ENCODE peak calls at places on chromosomes 12 and 14, in six cellular contexts. Q is K562, O is HepG2, I is HCT116, P is SK-N-SH, E is H1. N is an unnamed sample.

GRCh38 chr12:114015851-114016250 is 49.7 kb upstream of the RBM19 start:
- DNase-seq in Q (no peak), O (no peak), I (no peak), P (no peak), E (no peak), N (no peak)

GRCh38 chr12:106170285-106170684 is 31.5 kb upstream of the NUAK1 start:
- DNase-seq in Q (no peak), O (no peak), I (no peak), P (no peak), E (no peak), N (no peak)

GRCh38 chr12:49959570-49960473 is 1.9 kb upstream of the AQP5 start:
- DNase-seq in Q (no peak), O (no peak), I (peak), P (no peak), E (peak), N (no peak)

GRCh38 chr12:59149995-59150642 is 229.8 kb upstream of the LRIG3 start:
- DNase-seq in Q (peak), O (peak), I (peak), P (peak), E (no peak), N (peak)

GRCh38 chr12:70543444-70543843 is 93.8 kb downstream of the PTPRB start:
- DNase-seq in Q (no peak), O (peak), I (peak), P (no peak), E (no peak), N (no peak)

GRCh38 chr12:22658214-22658613 is 33.2 kb downstream of the ETNK1 start:
- DNase-seq in Q (no peak), O (no peak), I (no peak), P (no peak), E (no peak), N (no peak)

GRCh38 chr12:109309441-109310246 is 560 bp upstream of the FOXN4 start:
- DNase-seq in Q (peak), O (no peak), I (no peak), P (peak), E (no peak), N (no peak)

GRCh38 chr14:61537567-61538463 is 157.5 kb upstream of the HIF1A start:
- DNase-seq in Q (peak), O (peak), I (peak), P (no peak), E (peak), N (no peak)

GRCh38 chr14:59425322-59425945 is 39.7 kb downstream of the GPR135 start:
- DNase-seq in Q (no peak), O (no peak), I (no peak), P (no peak), E (no peak), N (no peak)

GRCh38 chr12:57315681-57316080 is 64.7 kb upstream of the STAC3 start:
- DNase-seq in Q (no peak), O (no peak), I (no peak), P (no peak), E (no peak), N (no peak)

GRCh38 chr12:124848621-124849380 is 14.9 kb downstream of the SCARB1 start:
- DNase-seq in Q (no peak), O (no peak), I (no peak), P (no peak), E (no peak), N (no peak)

GRCh38 chr12:31715283-31715825 is 13.5 kb downstream of the AMN1 start:
- DNase-seq in Q (peak), O (peak), I (no peak), P (no peak), E (no peak), N (peak)

GRCh38 chr14:76201162-76201561 is 49.4 kb downstream of the GPATCH2L start:
- DNase-seq in Q (no peak), O (no peak), I (no peak), P (no peak), E (no peak), N (no peak)

GRCh38 chr12:38384816-38385491 is 68.4 kb downstream of the ALG10B start:
- DNase-seq in Q (no peak), O (peak), I (no peak), P (peak), E (peak), N (no peak)

GRCh38 chr12:123912415-123913385 is 59.9 kb downstream of the CCDC92 start:
- DNase-seq in Q (no peak), O (peak), I (no peak), P (peak), E (no peak), N (no peak)

GRCh38 chr12:124520258-124520657 is 47.2 kb downstream of the NCOR2 start:
- DNase-seq in Q (no peak), O (peak), I (no peak), P (no peak), E (no peak), N (no peak)

GRCh38 chr12:25694072-25694471 is 141.0 kb upstream of the LMNTD1 start:
- DNase-seq in Q (no peak), O (peak), I (no peak), P (peak), E (no peak), N (no peak)

GRCh38 chr14:66405158-66405557 is 81.0 kb upstream of the CCDC196 start:
- DNase-seq in Q (no peak), O (no peak), I (no peak), P (no peak), E (no peak), N (no peak)

GRCh38 chr12:76866146-76866545 is 12.7 kb downstream of the CSRP2 start:
- DNase-seq in Q (no peak), O (no peak), I (no peak), P (no peak), E (no peak), N (no peak)

GRCh38 chr12:76144253-76144564 is 59.7 kb upstream of the NAP1L1 start:
- DNase-seq in Q (no peak), O (no peak), I (no peak), P (peak), E (no peak), N (no peak)

GRCh38 chr12:70885952-70886351 is 34.6 kb downstream of the PTPRR start:
- DNase-seq in Q (no peak), O (no peak), I (no peak), P (no peak), E (no peak), N (no peak)

GRCh38 chr12:89247541-89247942 is 104.8 kb downstream of the DUSP6 start:
- DNase-seq in Q (no peak), O (peak), I (peak), P (peak), E (no peak), N (no peak)

GRCh38 chr14:61183486-61183885 is 97.7 kb downstream of the TMEM30B start:
- DNase-seq in Q (no peak), O (no peak), I (no peak), P (no peak), E (no peak), N (no peak)

GRCh38 chr12:91846466-91847055 is 299.1 kb downstream of the BTG1 start:
- DNase-seq in Q (no peak), O (no peak), I (no peak), P (no peak), E (no peak), N (no peak)

GRCh38 chr12:84508943-84509342 is 403.7 kb downstream of the SLC6A15 start:
- DNase-seq in Q (no peak), O (no peak), I (no peak), P (no peak), E (no peak), N (no peak)

GRCh38 chr12:105076098-105076497 is 8.2 kb downstream of the ALDH1L2 start:
- DNase-seq in Q (no peak), O (no peak), I (no peak), P (no peak), E (no peak), N (no peak)

GRCh38 chr12:102740157-102741032 is 176.6 kb downstream of the PAH start:
- DNase-seq in Q (no peak), O (peak), I (peak), P (no peak), E (no peak), N (no peak)

GRCh38 chr12:91142184-91142583 is 30.9 kb upstream of the LUM start:
- DNase-seq in Q (no peak), O (no peak), I (no peak), P (no peak), E (no peak), N (no peak)

GRCh38 chr14:105075364-105076295 is 10.4 kb upstream of the GPR132 start:
- DNase-seq in Q (peak), O (no peak), I (no peak), P (peak), E (no peak), N (no peak)
- TF ChIP-seq YY1 in Q (peak), O (no peak), I (no peak), P (no peak), E (no peak), N (no peak)

GRCh38 chr12:121138284-121138683 is 5.6 kb downstream of the P2RX7 start:
- DNase-seq in Q (peak), O (no peak), I (no peak), P (no peak), E (no peak), N (no peak)
- TF ChIP-seq JUND in Q (no peak), O (no peak), I (no peak), P (no peak), E (no peak), N (no peak)

GRCh38 chr12:64656429-64656828 is 46.1 kb downstream of the RASSF3 start:
- DNase-seq in Q (no peak), O (peak), I (no peak), P (no peak), E (no peak), N (no peak)

GRCh38 chr12:64652346-64652745 is 42.1 kb downstream of the RASSF3 start:
- DNase-seq in Q (no peak), O (no peak), I (no peak), P (peak), E (no peak), N (no peak)

GRCh38 chr12:64653123-64653522 is 42.8 kb downstream of the RASSF3 start:
- DNase-seq in Q (no peak), O (no peak), I (no peak), P (no peak), E (no peak), N (no peak)

GRCh38 chr12:64655141-64655540 is 44.8 kb downstream of the RASSF3 start:
- DNase-seq in Q (no peak), O (peak), I (no peak), P (no peak), E (no peak), N (no peak)

GRCh38 chr12:64650762-64651161 is 40.5 kb downstream of the RASSF3 start:
- DNase-seq in Q (no peak), O (no peak), I (no peak), P (no peak), E (no peak), N (no peak)
- TF ChIP-seq YY1 in Q (no peak), O (no peak), I (no peak), P (no peak), E (no peak), N (no peak)

GRCh38 chr12:95730457-95730856 is 60.1 kb downstream of the NTN4 start:
- DNase-seq in Q (no peak), O (no peak), I (no peak), P (no peak), E (no peak), N (no peak)

GRCh38 chr12:95731519-95731958 is 59.0 kb downstream of the NTN4 start:
- DNase-seq in Q (no peak), O (no peak), I (no peak), P (no peak), E (no peak), N (peak)

GRCh38 chr12:95736631-95737030 is 53.9 kb downstream of the NTN4 start:
- DNase-seq in Q (no peak), O (no peak), I (no peak), P (no peak), E (no peak), N (no peak)

GRCh38 chr12:95738024-95738611 is 52.4 kb downstream of the NTN4 start:
- DNase-seq in Q (no peak), O (peak), I (no peak), P (no peak), E (no peak), N (no peak)

DNA sequence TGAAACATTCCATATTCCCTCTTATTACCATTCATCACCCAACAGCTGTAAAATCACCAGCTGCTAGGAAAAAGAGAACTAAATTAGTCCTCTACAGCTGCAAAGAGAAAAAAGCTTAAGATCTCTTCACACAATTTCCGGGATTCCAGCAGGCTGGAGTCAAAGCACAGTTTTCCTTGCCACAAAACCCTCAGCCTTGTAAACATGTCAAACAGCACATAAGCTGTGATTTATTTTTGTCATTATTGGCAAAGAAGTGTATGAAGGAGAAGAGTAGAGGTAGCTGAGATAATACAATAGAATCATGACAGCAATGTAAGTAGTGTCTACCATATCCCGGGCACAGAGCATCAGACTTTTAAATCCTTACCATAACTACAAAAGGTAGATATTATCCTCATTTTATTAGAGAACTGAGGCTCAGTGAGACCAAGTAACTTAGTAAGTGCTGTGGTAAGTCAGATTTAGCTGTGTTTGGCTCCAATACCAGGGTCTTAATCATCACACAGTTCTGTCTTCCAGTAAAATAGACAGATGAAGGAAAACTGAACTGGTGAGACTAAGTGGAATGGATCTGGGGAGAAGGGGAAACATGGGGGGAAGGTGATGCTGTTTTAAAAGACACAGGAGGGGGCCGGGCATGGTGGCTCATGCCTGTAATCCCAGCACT is 57.3 kb downstream of the NTN4 start:
- DNase-seq in Q (no peak), O (no peak), I (no peak), P (no peak), E (no peak), N (no peak)
- TF ChIP-seq JUND in Q (no peak), O (no peak), I (no peak), P (no peak), E (no peak), N (no peak)

GRCh38 chr12:30154996-30155730 is 371.4 kb upstream of the TMTC1 start:
- DNase-seq in Q (no peak), O (no peak), I (no peak), P (no peak), E (no peak), N (no peak)
- TF ChIP-seq YY1 in Q (no peak), O (no peak), I (no peak), P (no peak), E (no peak), N (no peak)

GRCh38 chr14:72617391-72618011 is 276.4 kb downstream of the DPF3 start:
- DNase-seq in Q (no peak), O (no peak), I (no peak), P (no peak), E (no peak), N (no peak)
- TF ChIP-seq JUND in Q (no peak), O (no peak), I (no peak), P (no peak), E (no peak), N (no peak)

GRCh38 chr12:67637718-67638117 is 10.8 kb upstream of the DYRK2 start:
- DNase-seq in Q (no peak), O (no peak), I (no peak), P (no peak), E (no peak), N (no peak)
- TF ChIP-seq YY1 in Q (no peak), O (no peak), I (no peak), P (no peak), E (no peak), N (no peak)

GRCh38 chr12:1826867-1827705 is 6.7 kb downstream of the LRTM2 start:
- DNase-seq in Q (no peak), O (no peak), I (no peak), P (no peak), E (no peak), N (no peak)

GRCh38 chr12:1826401-1826800 is 6.0 kb downstream of the LRTM2 start:
- DNase-seq in Q (no peak), O (no peak), I (no peak), P (no peak), E (no peak), N (no peak)

GRCh38 chr12:1827806-1828805 is 7.7 kb downstream of the LRTM2 start:
- DNase-seq in Q (no peak), O (no peak), I (no peak), P (no peak), E (no peak), N (no peak)

GRCh38 chr12:1823237-1823636 is 2.9 kb downstream of the LRTM2 start:
- DNase-seq in Q (no peak), O (no peak), I (no peak), P (no peak), E (no peak), N (no peak)

GRCh38 chr12:1825382-1826102 is 5.2 kb downstream of the LRTM2 start:
- DNase-seq in Q (no peak), O (peak), I (no peak), P (no peak), E (no peak), N (no peak)
- TF ChIP-seq JUND in Q (no peak), O (no peak), I (no peak), P (no peak), E (no peak), N (no peak)

GRCh38 chr12:42003031-42003430 is 141.6 kb downstream of the GXYLT1 start:
- DNase-seq in Q (no peak), O (no peak), I (no peak), P (no peak), E (no peak), N (no peak)
- TF ChIP-seq YY1 in Q (no peak), O (no peak), I (no peak), P (no peak), E (no peak), N (no peak)

GRCh38 chr12:121420109-121420508 is 20.2 kb downstream of the RNF34 start:
- DNase-seq in Q (no peak), O (no peak), I (no peak), P (no peak), E (no peak), N (no peak)

GRCh38 chr12:121427556-121428055 is 27.7 kb downstream of the RNF34 start:
- DNase-seq in Q (no peak), O (no peak), I (no peak), P (no peak), E (no peak), N (no peak)

GRCh38 chr12:121424632-121424992 is 24.7 kb downstream of the RNF34 start:
- DNase-seq in Q (no peak), O (no peak), I (no peak), P (no peak), E (no peak), N (no peak)

GRCh38 chr12:121423682-121424631 is 24.0 kb downstream of the RNF34 start:
- DNase-seq in Q (no peak), O (no peak), I (no peak), P (no peak), E (no peak), N (no peak)

DNA sequence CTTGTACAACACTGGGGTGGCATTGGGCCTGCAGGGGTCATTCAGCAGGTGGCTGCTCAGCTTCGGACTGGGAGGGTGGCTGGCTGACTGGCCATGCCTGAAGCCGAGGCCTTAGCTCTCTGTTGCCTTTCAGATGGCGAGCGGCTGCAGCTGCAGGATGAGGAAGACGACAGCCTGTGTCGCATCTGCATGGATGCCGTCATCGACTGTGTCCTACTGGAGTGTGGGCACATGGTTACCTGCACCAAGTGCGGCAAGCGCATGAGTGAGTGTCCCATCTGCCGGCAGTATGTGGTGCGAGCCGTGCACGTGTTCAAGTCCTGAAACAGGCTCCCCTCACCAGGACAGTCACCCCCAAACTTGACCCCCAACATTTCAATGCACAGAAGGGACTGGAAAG is 23.3 kb downstream of the RNF34 start:
- DNase-seq in Q (no peak), O (no peak), I (no peak), P (no peak), E (no peak), N (no peak)
- TF ChIP-seq JUND in Q (no peak), O (no peak), I (no peak), P (no peak), E (no peak), N (no peak)